ENCODE peak calls at places on chromosomes 5 and 9, in seven cellular contexts. T is stimulated activated CD8-positive, alpha-beta memory T cell treated with anti-CD3 and anti-CD28 coated beads, Interleukin-2, amount 100 ng/mL, for 48 hours; H is central memory CD8-positive, alpha-beta T cell; Y is substantia nigra; I is HEK293T; K is right cardiac atrium; Q is T-helper 1 cell. S is an unnamed sample.
A peak's percentile ranks its signal among the peaks of the same experiment; 100 is the strongest.

GRCh38 chr5:92887254-92887653 is 693.8 kb downstream of the NR2F1-AS1 start:
- DNase-seq in T (no peak), H (no peak), Y (no peak), I (no peak), K (no peak), Q (no peak), S (no peak)

GRCh38 chr9:135746565-135746964 is 44.6 kb downstream of the KCNT1 start:
- DNase-seq in T (no peak), H (no peak), Y (no peak), I (no peak), K (no peak), Q (no peak), S (no peak)

GRCh38 chr5:80083115-80083890 is 48.2 kb downstream of the THBS4 start:
- DNase-seq in T (no peak), H (no peak), Y (peak; percentile 15), I (peak; percentile 54), K (peak; percentile 47), Q (no peak), S (no peak)

GRCh38 chr9:34374905-34375552 is 1.7 kb downstream of the MYORG start:
- DNase-seq in T (no peak), H (no peak), Y (no peak), I (peak; percentile 3), K (no peak), Q (no peak), S (no peak)

GRCh38 chr5:82820188-82820587 is 257.0 kb downstream of the TMEM167A start:
- DNase-seq in T (no peak), H (no peak), Y (no peak), I (no peak), K (no peak), Q (no peak), S (no peak)

GRCh38 chr5:91699429-91699828 is 316.3 kb upstream of the ARRDC3 start:
- DNase-seq in T (no peak), H (no peak), Y (no peak), I (no peak), K (no peak), Q (no peak), S (no peak)

GRCh38 chr9:105964171-105964570 is 269.8 kb downstream of the TMEM38B start:
- DNase-seq in T (no peak), H (no peak), Y (no peak), I (no peak), K (no peak), Q (no peak), S (no peak)

GRCh38 chr5:135319928-135320606 is 79.0 kb downstream of the MACROH2A1 start:
- DNase-seq in T (no peak), H (no peak), Y (no peak), I (no peak), K (no peak), Q (no peak), S (no peak)

GRCh38 chr5:67257063-67257462 is 60.5 kb upstream of the CD180 start:
- DNase-seq in T (no peak), H (no peak), Y (no peak), I (no peak), K (no peak), Q (no peak), S (no peak)

GRCh38 chr9:6575324-6575758 is 70.2 kb downstream of the GLDC start:
- DNase-seq in T (no peak), H (no peak), Y (no peak), I (no peak), K (no peak), Q (no peak), S (no peak)

GRCh38 chr5:33257807-33258491 is 182.8 kb upstream of the TARS1 start:
- DNase-seq in T (no peak), H (no peak), Y (no peak), I (no peak), K (no peak), Q (no peak), S (no peak)

GRCh38 chr9:89139450-89139849 is 39.2 kb downstream of the SHC3 start:
- DNase-seq in T (no peak), H (no peak), Y (no peak), I (no peak), K (no peak), Q (no peak), S (no peak)

GRCh38 chr9:134661791-134662142 is 20.2 kb downstream of the COL5A1 start:
- DNase-seq in T (no peak), H (no peak), Y (no peak), I (no peak), K (peak; percentile 72), Q (no peak), S (no peak)

GRCh38 chr5:58281189-58281588 is 178.7 kb downstream of the PLK2 start:
- DNase-seq in T (no peak), H (no peak), Y (no peak), I (no peak), K (no peak), Q (no peak), S (no peak)

GRCh38 chr5:96658272-96658671 is 3.9 kb upstream of the CAST start:
- DNase-seq in T (no peak), H (no peak), Y (no peak), I (no peak), K (no peak), Q (no peak), S (no peak)

GRCh38 chr5:127216906-127217675 is 73.5 kb upstream of the MEGF10 start:
- DNase-seq in T (no peak), H (no peak), Y (no peak), I (no peak), K (no peak), Q (no peak), S (no peak)

GRCh38 chr9:114958021-114958846 is 27.8 kb upstream of the TNFSF8 start:
- DNase-seq in T (peak; percentile 18), H (no peak), Y (no peak), I (no peak), K (peak; percentile 69), Q (no peak), S (peak; percentile 1)

GRCh38 chr5:133992429-133993151 is 12.2 kb downstream of the VDAC1 start:
- DNase-seq in T (no peak), H (no peak), Y (no peak), I (no peak), K (peak; percentile 65), Q (no peak), S (no peak)

GRCh38 chr9:19999491-20000057 is 210.7 kb upstream of the SLC24A2 start:
- DNase-seq in T (peak; percentile 27), H (no peak), Y (no peak), I (no peak), K (no peak), Q (no peak), S (no peak)

GRCh38 chr5:169637085-169637855 is at the start of gene DOCK2:
- DNase-seq in T (peak; percentile 55), H (peak; percentile 37), Y (no peak), I (no peak), K (peak; percentile 84), Q (peak; percentile 42), S (peak; percentile 49)

GRCh38 chr9:5622019-5622418 is 6.9 kb upstream of the RIC1 start:
- DNase-seq in T (no peak), H (no peak), Y (no peak), I (no peak), K (no peak), Q (no peak), S (no peak)

GRCh38 chr5:87361031-87361443 is 51.7 kb downstream of the CCNH start:
- DNase-seq in T (no peak), H (no peak), Y (no peak), I (no peak), K (no peak), Q (no peak), S (no peak)

GRCh38 chr9:89527084-89527483 is 29.2 kb upstream of the SEMA4D start:
- DNase-seq in T (no peak), H (no peak), Y (no peak), I (no peak), K (peak; percentile 81), Q (no peak), S (no peak)

GRCh38 chr5:165290535-165290934 is 1785.1 kb downstream of the MAT2B start:
- DNase-seq in T (no peak), H (no peak), Y (no peak), I (no peak), K (no peak), Q (no peak), S (no peak)

GRCh38 chr5:79878721-79879336 is 112.2 kb downstream of the MTX3 start:
- DNase-seq in T (peak; percentile 11), H (no peak), Y (no peak), I (peak; percentile 62), K (no peak), Q (no peak), S (no peak)

GRCh38 chr5:68171101-68171558 is 44.4 kb upstream of the PIK3R1 start:
- DNase-seq in T (no peak), H (no peak), Y (peak; percentile 13), I (no peak), K (peak; percentile 87), Q (no peak), S (no peak)

S was measured in activated gamma-delta T cell treated with anti-CD3 and anti-CD28 coated beads, Interleukin-2, amount 50 U/mL, for 16 hours.